ENCODE peak calls at places on chromosomes 3 and 15, in seven cellular contexts. V is EL; E is kidney; O is activated CD4-positive, alpha-beta T cell treated with anti-CD3 and anti-CD28 coated beads, Interleukin-2, amount 50 U/mL, for 48 hours; N is HEK293T; T is glutamatergic neuron; S is stomach. B is an unnamed sample.

GRCh38 chr3:113698891-113699465 is 2.5 kb upstream of the USF3 start:
- DNase-seq in O (peak), V (peak), E (no peak), T (no peak), S (no peak), N (no peak), B (peak)

GRCh38 chr3:119497824-119498187 is 541 bp upstream of the TIMMDC1 start:
- DNase-seq in E (no peak), O (peak), V (peak), T (no peak), N (peak), S (peak), B (no peak)

GRCh38 chr3:135641771-135642170 is 323.8 kb upstream of the PPP2R3A start:
- DNase-seq in T (no peak), N (no peak), S (no peak), O (no peak), E (no peak), V (no peak), B (no peak)

GRCh38 chr3:84110787-84111186 is 848.0 kb upstream of the CADM2 start:
- DNase-seq in T (no peak), S (no peak), O (no peak), V (no peak), E (no peak), N (no peak), B (no peak)

GRCh38 chr3:195236801-195237570 is 34.0 kb downstream of the XXYLT1 start:
- DNase-seq in O (no peak), T (no peak), E (no peak), V (no peak), N (no peak), S (no peak), B (no peak)

GRCh38 chr15:35657679-35658201 is 111.8 kb upstream of the DPH6 start:
- DNase-seq in V (peak), O (peak), E (no peak), S (no peak), N (no peak), T (no peak), B (no peak)

GRCh38 chr15:70783610-70784021 is 20.3 kb upstream of the UACA start:
- DNase-seq in S (peak), O (no peak), T (no peak), N (no peak), E (no peak), V (peak), B (no peak)

GRCh38 chr3:194575484-194576210 is 57.6 kb downstream of the TMEM44 start:
- DNase-seq in E (peak), S (no peak), T (no peak), V (peak), N (no peak), O (no peak), B (no peak)

GRCh38 chr15:61653110-61653509 is 407.1 kb downstream of the VPS13C start:
- DNase-seq in E (no peak), O (no peak), V (no peak), T (peak), S (peak), N (no peak), B (no peak)

GRCh38 chr3:50270422-50270831 is 1.5 kb downstream of the SEMA3B start:
- DNase-seq in V (peak), E (no peak), T (no peak), O (no peak), N (no peak), S (no peak), B (no peak)

GRCh38 chr15:72700076-72700475 is 14.1 kb downstream of the BBS4 start:
- DNase-seq in S (no peak), E (no peak), O (no peak), N (no peak), T (no peak), V (no peak), B (no peak)

GRCh38 chr3:61497463-61497862 is 63.9 kb upstream of the PTPRG start:
- DNase-seq in T (no peak), O (no peak), V (no peak), S (no peak), N (no peak), E (no peak), B (no peak)

GRCh38 chr3:161096771-161097367 is 8.3 kb downstream of the B3GALNT1 start:
- DNase-seq in N (no peak), O (peak), S (peak), V (no peak), T (no peak), E (no peak), B (no peak)

GRCh38 chr3:172760406-172760805 is 9.9 kb downstream of the ECT2 start:
- DNase-seq in E (no peak), N (no peak), S (no peak), O (no peak), V (peak), T (no peak), B (no peak)

GRCh38 chr3:169493512-169494141 is 169.9 kb downstream of the MECOM start:
- DNase-seq in N (no peak), S (no peak), V (no peak), E (no peak), O (no peak), T (no peak), B (no peak)

GRCh38 chr3:10646531-10647335 is 141.3 kb upstream of the ATP2B2 start:
- DNase-seq in V (no peak), E (no peak), O (no peak), S (no peak), N (no peak), T (no peak), B (no peak)

GRCh38 chr3:35709691-35710090 is 70.4 kb downstream of the ARPP21 start:
- DNase-seq in T (no peak), E (no peak), S (no peak), V (no peak), O (no peak), N (no peak), B (no peak)

GRCh38 chr3:113769551-113769950 is 22.7 kb downstream of the ATP6V1A start:
- DNase-seq in S (no peak), E (no peak), V (peak), O (no peak), T (no peak), N (no peak), B (no peak)

GRCh38 chr3:63135362-63135761 is 142.7 kb upstream of the SYNPR start:
- DNase-seq in S (no peak), T (no peak), E (no peak), V (no peak), N (no peak), O (no peak), B (no peak)